ENCODE peak calls at places on chromosome 13, in four cellular contexts. Q is Calu3, B is heart right ventricle, U is AG09309. C is an unnamed sample.
A peak's percentile ranks its signal among the peaks of the same experiment; 100 is the strongest.

GRCh38 chr13:113592571-113592970 is 8.0 kb downstream of the TFDP1 start:
- DNase-seq in U (no peak), Q (no peak), B (no peak), C (no peak)

GRCh38 chr13:46607768-46608553 is 55.0 kb downstream of the LRCH1 start:
- DNase-seq in B (no peak), U (no peak), Q (peak; percentile 46), C (no peak)

GRCh38 chr13:112849500-112849899 is 119.5 kb upstream of the MCF2L start:
- DNase-seq in B (no peak), U (no peak), Q (peak; percentile 16), C (no peak)

GRCh38 chr13:109652536-109652935 is 133.8 kb downstream of the IRS2 start:
- DNase-seq in U (no peak), B (no peak), Q (no peak), C (no peak)

GRCh38 chr13:29402168-29402621 is 193.3 kb downstream of the SLC7A1 start:
- DNase-seq in B (no peak), Q (no peak), U (no peak), C (no peak)

GRCh38 chr13:109344552-109345157 is 441.7 kb downstream of the IRS2 start:
- DNase-seq in Q (no peak), B (no peak), U (no peak), C (no peak)

GRCh38 chr13:98050041-98050466 is 92.8 kb upstream of the FARP1 start:
- DNase-seq in U (no peak), Q (peak; percentile 24), B (no peak), C (no peak)

GRCh38 chr13:47288546-47288945 is 391.7 kb upstream of the HTR2A start:
- DNase-seq in Q (no peak), B (no peak), U (no peak), C (no peak)

GRCh38 chr13:102680842-102681725 is 13.8 kb downstream of the METTL21C start:
- DNase-seq in B (no peak), Q (no peak), U (no peak), C (peak; percentile 20)

GRCh38 chr13:26255717-26256277 is 1.9 kb downstream of the CDK8 start:
- DNase-seq in U (no peak), Q (no peak), B (no peak), C (no peak)

GRCh38 chr13:39415403-39415802 is 187.6 kb downstream of the LHFPL6 start:
- DNase-seq in B (peak; percentile 69), Q (peak; percentile 16), U (no peak), C (no peak)

GRCh38 chr13:59906413-59907027 is 257.2 kb downstream of the DIAPH3 start:
- DNase-seq in Q (peak; percentile 2), B (no peak), U (peak; percentile 13), C (no peak)

GRCh38 chr13:99356216-99357089 is 49.3 kb upstream of the GPR183 start:
- DNase-seq in U (peak; percentile 31), B (peak; percentile 34), Q (no peak), C (peak; percentile 89)